ENCODE peak calls at places on chromosomes 1 and 21, in four cellular contexts. A is GM12878, R is K562, H is HepG2. X is an unnamed sample.

GRCh38 chr1:173865468-173866164 is 2.2 kb downstream of the GAS5 start:
- DNase-seq in H (no peak), A (no peak), R (no peak), X (no peak)

GRCh38 chr1:27284425-27285287 is 37.3 kb upstream of the TMEM222 start:
- DNase-seq in R (peak), A (peak), H (peak), X (peak)

GRCh38 chr1:229991104-229991513 is 75.9 kb upstream of the GALNT2 start:
- DNase-seq in H (no peak), R (no peak), A (no peak), X (no peak)

GRCh38 chr1:21035794-21036193 is 140.9 kb downstream of the EIF4G3 start:
- DNase-seq in H (no peak), A (no peak), R (no peak), X (no peak)

GRCh38 chr1:4485398-4485797 is 169.0 kb upstream of the AJAP1 start:
- DNase-seq in H (no peak), A (no peak), R (no peak), X (no peak)

GRCh38 chr1:36484099-36484498 is 1.4 kb upstream of the CSF3R start:
- DNase-seq in R (no peak), A (no peak), H (no peak), X (no peak)

GRCh38 chr1:152109231-152109997 is 5.8 kb downstream of the TCHH start:
- DNase-seq in H (no peak), A (no peak), R (no peak), X (peak)

GRCh38 chr1:228157381-228158126 is 7.8 kb downstream of the GJC2 start:
- DNase-seq in R (no peak), H (no peak), A (no peak), X (no peak)

GRCh38 chr1:110674337-110675059 is at the start of gene KCNA3:
- DNase-seq in H (no peak), R (no peak), A (no peak), X (peak)

GRCh38 chr1:83802023-83802422 is 196.9 kb downstream of the TTLL7 start:
- DNase-seq in H (no peak), R (no peak), A (no peak), X (no peak)

GRCh38 chr1:155977607-155978324 is 581 bp downstream of the ARHGEF2 start:
- DNase-seq in R (peak), H (no peak), A (no peak), X (peak)

GRCh38 chr1:155978973-155979429 is 654 bp upstream of the ARHGEF2 start:
- DNase-seq in A (no peak), H (no peak), R (peak), X (no peak)

GRCh38 chr1:155979525-155980343 is 1.4 kb upstream of the ARHGEF2 start:
- DNase-seq in R (peak), A (no peak), H (no peak), X (no peak)

GRCh38 chr1:155976913-155977606 is 1.3 kb downstream of the ARHGEF2 start:
- DNase-seq in H (no peak), A (no peak), R (no peak), X (no peak)

DNA sequence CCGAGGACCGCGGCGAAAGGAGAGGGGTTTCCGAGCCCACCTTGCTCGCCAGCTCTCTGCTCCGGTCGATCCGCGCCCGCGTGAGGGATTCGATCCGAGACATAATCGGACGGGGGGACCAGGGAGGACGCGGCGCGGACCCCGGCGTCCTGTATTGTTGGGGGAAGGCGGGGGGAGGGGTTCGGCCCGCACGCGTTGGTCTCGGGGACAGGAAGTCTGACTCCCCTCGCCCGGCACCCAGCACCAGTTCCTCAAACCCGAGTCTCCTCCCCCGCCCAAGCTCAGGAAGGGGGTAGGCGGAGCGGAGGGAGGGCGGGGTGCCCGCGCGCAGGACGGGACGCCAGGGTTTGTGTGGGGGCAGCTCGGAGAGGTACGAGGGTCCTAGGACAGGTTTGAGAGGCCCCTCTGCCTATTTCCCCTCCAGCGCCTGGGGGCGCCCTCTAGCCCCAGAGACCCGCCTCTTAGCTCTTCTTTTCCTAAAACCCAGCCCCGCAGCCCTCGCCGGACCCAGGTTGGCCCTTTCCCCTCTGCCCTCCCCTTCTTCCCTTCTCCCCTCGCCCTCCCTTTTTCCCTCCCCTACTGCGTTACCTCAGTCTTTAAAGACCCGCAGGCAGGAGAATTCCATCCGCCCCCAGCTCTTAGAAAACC is at the start of gene ARHGEF2:
- DNase-seq in A (no peak), R (peak), H (no peak), X (peak)
- TF ChIP-seq ETV6 in A (no peak), R (no peak), H (no peak), X (no peak)

GRCh38 chr21:31476551-31477120 is 132.6 kb upstream of the TIAM1 start:
- DNase-seq in A (no peak), H (no peak), R (no peak), X (no peak)
- TF ChIP-seq CTCF in A (no peak), H (no peak), R (no peak), X (no peak)

GRCh38 chr1:60759257-60759656 is 323.1 kb upstream of the NFIA start:
- DNase-seq in H (no peak), R (no peak), A (no peak), X (no peak)

GRCh38 chr1:60753508-60753907 is 328.9 kb upstream of the NFIA start:
- DNase-seq in A (no peak), H (no peak), R (no peak), X (no peak)

GRCh38 chr1:60762176-60762575 is 320.2 kb upstream of the NFIA start:
- DNase-seq in A (no peak), R (no peak), H (no peak), X (no peak)

GRCh38 chr1:60757485-60757884 is 324.9 kb upstream of the NFIA start:
- DNase-seq in H (no peak), R (no peak), A (no peak), X (no peak)
- TF ChIP-seq ETV6 in H (no peak), R (no peak), A (no peak), X (no peak)

DNA sequence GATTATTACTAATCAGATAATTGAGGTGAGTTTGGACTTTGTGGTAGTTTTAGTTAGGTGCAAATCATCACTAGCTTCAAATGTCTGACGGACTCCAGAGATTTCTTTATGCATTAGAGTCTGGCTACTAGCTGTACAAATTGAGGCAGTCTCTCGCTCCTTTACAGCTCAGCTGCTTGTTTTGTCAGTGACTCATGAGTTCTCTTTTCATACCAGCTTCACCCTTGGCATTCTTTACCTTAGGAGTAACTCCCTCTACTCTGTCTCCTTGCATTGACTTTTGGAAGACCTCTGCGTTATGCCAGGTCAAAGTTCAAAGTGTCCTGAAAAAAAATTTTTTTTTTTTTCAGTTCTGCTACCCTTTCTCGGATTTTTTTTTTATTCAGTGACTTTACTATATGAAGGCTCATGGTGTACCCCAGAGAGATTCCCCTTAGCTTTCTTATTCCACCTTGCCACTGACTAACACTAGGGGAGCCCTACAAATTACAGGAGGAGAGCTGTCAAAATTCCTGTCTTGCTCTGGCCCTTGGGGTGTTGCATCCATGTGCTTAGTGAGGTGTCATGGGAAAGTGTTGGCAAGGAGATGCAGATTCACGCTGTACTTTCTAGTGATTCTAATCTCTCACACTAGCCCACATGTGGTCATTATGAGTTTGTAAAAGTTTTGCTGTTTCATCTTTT is 576.6 kb downstream of the ADGRL2 start:
- DNase-seq in H (no peak), R (no peak), A (no peak), X (no peak)
- TF ChIP-seq CTCF in H (no peak), R (no peak), A (no peak), X (no peak)

GRCh38 chr1:64598100-64598571 is 128.2 kb downstream of the CACHD1 start:
- DNase-seq in H (no peak), R (peak), A (no peak), X (no peak)
- TF ChIP-seq ETV6 in H (no peak), R (no peak), A (no peak), X (no peak)

DNA sequence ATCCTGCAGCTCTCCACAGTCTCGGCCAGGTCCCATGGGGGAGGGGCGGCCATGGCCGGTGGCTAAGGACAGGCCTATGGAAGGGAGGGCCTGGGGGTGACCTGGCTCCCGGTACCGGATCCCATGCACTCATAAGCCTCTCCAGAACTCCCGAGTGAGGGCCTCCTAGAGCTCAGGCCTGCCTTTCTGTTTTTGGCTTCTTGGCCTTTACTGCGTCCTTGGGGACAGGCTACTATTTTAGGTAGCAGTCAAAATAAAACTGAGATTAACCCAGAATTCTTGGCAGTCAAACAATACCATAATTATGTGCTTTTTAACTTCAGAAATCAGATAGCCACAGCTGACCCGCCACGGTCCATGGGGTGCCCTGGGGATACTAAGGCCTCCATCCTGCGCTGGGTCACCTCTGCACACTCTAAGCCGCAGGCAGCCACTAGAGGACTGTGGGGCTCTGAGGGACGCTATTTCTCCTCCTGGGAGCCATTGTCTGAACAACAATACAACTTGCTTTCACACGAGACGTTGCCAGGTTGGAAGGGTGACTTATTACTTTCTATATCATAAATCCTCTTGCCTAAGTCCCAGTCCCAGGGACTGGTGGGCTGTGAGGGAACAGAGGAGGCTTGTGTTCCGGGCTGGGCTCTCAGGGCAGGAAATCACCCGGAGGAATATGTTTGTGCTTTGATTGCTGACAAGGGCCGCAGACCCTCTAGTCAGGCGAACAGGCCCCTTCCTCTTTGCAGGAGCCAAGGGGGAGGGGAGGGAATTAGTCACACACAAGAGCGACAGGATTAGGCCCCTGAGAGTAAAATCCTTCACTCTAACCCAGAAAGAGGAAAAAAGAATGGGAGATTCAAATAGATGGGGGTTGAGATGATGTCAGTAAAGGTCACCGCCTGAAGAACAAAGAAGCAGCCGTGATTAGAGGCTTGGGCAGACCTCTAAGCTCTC is 40.7 kb upstream of the BCAR3 start:
- DNase-seq in H (no peak), A (no peak), R (no peak), X (no peak)
- TF ChIP-seq CTCF in H (peak), A (no peak), R (no peak), X (no peak)

DNA sequence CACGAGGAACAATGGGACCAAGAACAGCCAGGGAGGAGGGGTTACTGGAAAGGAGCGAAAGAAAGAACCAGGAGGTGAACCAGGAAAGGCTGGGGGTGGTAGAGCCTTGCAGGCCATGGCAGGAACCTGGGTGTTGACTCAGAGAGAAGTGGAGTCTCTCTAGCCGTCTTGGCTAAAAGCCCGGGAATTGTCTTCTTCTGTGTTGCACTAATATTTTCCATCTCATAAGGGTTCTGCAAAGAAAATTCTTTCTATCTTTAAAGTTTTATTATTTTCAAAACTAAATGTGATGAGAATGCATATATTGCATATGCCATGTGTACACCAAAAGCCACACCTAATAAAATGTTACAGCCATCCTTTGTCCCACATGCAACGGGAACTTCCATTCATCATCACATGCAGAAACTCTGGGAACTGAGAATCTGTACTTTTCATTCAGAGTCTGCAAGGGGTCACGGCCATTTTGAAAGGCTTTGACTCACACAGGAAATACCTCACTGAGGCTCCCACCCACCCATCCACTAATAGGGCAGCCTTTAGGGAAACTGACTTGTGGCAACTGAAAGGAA is 38.0 kb downstream of the ERG start:
- DNase-seq in H (no peak), A (no peak), R (no peak), X (no peak)
- TF ChIP-seq ETV6 in H (no peak), A (no peak), R (no peak), X (no peak)

GRCh38 chr1:52848423-52848822 is 5.9 kb downstream of the ZYG11A start:
- DNase-seq in H (no peak), R (no peak), A (no peak), X (no peak)

DNA sequence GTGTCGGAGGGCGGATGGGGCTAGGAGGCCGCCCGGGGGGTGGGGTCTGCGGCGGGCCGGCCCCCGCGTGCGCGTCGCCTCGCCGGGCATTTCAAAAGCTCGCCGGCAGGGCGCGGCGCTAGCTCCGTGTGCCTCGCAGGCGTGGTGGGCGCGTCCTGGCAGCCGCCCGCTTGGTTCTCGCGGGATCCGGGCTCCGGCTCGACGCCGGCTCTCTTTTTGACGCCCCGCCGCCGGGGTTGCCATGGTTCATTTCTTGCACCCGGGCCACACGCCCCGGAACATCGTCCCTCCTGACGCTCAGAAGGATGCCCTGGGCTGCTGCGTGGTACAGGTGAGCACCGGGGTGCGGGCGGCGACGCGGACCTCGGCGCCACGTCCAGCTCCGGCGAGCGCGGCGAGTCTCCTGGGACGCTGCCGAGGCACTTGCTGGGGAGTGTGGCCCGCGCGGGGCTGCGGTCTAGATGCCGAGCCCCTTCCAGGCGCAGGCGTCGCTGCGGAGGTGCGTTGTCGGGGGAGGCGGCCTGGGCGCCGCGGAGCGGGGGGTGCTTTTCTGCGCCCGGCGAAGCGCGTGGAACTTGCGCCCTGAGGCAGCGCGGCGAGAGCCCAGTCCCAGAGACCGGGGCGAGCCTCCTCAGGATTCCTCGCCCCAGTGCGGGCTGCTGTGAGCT is at the start of gene ZYG11A:
- DNase-seq in H (peak), A (no peak), R (peak), X (peak)
- TF ChIP-seq CTCF in H (peak), A (peak), R (peak), X (no peak)